ENCODE peak calls at places on chromosomes 3 and 15, in six cellular contexts. L is fibroblast of pulmonary artery, V is cardiac muscle cell, O is cardiac fibroblast, M is coronary artery, W is AG08395. S is an unnamed sample.

GRCh38 chr3:47701388-47701787 is 80.3 kb downstream of the SMARCC1 start:
- DNase-seq in L (no peak), V (no peak), O (no peak), M (no peak), W (no peak), S (no peak)

GRCh38 chr3:89946863-89947262 is 839.4 kb downstream of the EPHA3 start:
- DNase-seq in L (no peak), V (no peak), O (no peak), M (no peak), W (no peak), S (no peak)

GRCh38 chr3:64445318-64446300 is 220.3 kb upstream of the PRICKLE2 start:
- DNase-seq in L (peak; percentile 36), V (peak; percentile 67), O (no peak), M (no peak), W (peak; percentile 22), S (no peak)

GRCh38 chr15:71355268-71355667 is 240.0 kb downstream of the THSD4 start:
- DNase-seq in L (no peak), V (no peak), O (no peak), M (no peak), W (no peak), S (no peak)

GRCh38 chr3:139935866-139936817 is 1.2 kb downstream of the CLSTN2 start:
- DNase-seq in L (no peak), V (no peak), O (peak; percentile 3), M (no peak), W (peak; percentile 12), S (no peak)

GRCh38 chr3:142586803-142587406 is 8.4 kb upstream of the ATR start:
- DNase-seq in L (peak; percentile 88), V (peak; percentile 85), O (peak; percentile 89), M (no peak), W (peak; percentile 80), S (peak; percentile 60)

GRCh38 chr15:33547876-33548275 is 237.1 kb downstream of the RYR3 start:
- DNase-seq in L (peak; percentile 55), V (peak; percentile 39), O (peak; percentile 36), M (no peak), W (peak; percentile 22), S (no peak)

GRCh38 chr15:74167891-74168331 is 5.6 kb upstream of the ISLR start:
- DNase-seq in L (no peak), V (no peak), O (no peak), M (no peak), W (no peak), S (no peak)

GRCh38 chr3:131608296-131608695 is 105.5 kb upstream of the MRPL3 start:
- DNase-seq in L (no peak), V (no peak), O (no peak), M (no peak), W (no peak), S (no peak)

GRCh38 chr15:74209997-74210573 is 7.5 kb upstream of the STRA6 start:
- DNase-seq in L (peak; percentile 97), V (peak; percentile 95), O (peak; percentile 83), M (no peak), W (peak; percentile 48), S (peak; percentile 51)

GRCh38 chr3:60430208-60430607 is 821.0 kb downstream of the FHIT start:
- DNase-seq in L (no peak), V (no peak), O (no peak), M (no peak), W (no peak), S (no peak)

GRCh38 chr3:174949523-174949922 is 90.4 kb downstream of the NAALADL2 start:
- DNase-seq in L (peak; percentile 96), V (peak; percentile 90), O (peak; percentile 97), M (no peak), W (peak; percentile 47), S (peak; percentile 93)

GRCh38 chr15:82176528-82176927 is 86.0 kb downstream of the EFL1 start:
- DNase-seq in L (no peak), V (no peak), O (no peak), M (no peak), W (no peak), S (no peak)

GRCh38 chr3:37770938-37771918 is 90.5 kb upstream of the CTDSPL start:
- DNase-seq in L (peak; percentile 20), V (peak; percentile 65), O (no peak), M (no peak), W (no peak), S (no peak)

GRCh38 chr15:67783303-67783702 is 42.0 kb upstream of the SKOR1 start:
- DNase-seq in L (no peak), V (no peak), O (no peak), M (no peak), W (no peak), S (no peak)

GRCh38 chr3:47306022-47306421 is 23.3 kb downstream of the KLHL18 start:
- DNase-seq in L (no peak), V (no peak), O (no peak), M (no peak), W (no peak), S (no peak)

GRCh38 chr3:139117136-139117675 is 72.5 kb upstream of the PRR23C start:
- DNase-seq in L (peak; percentile 27), V (peak; percentile 20), O (peak; percentile 38), M (no peak), W (no peak), S (no peak)

GRCh38 chr15:60324706-60325438 is 72.9 kb downstream of the ANXA2 start:
- DNase-seq in L (peak; percentile 43), V (peak; percentile 47), O (peak; percentile 72), M (no peak), W (no peak), S (no peak)

GRCh38 chr15:45634442-45635190 is at the start of gene SQOR:
- DNase-seq in L (peak; percentile 72), V (peak; percentile 64), O (peak; percentile 83), M (peak; percentile 93), W (peak; percentile 72), S (no peak)

GRCh38 chr3:127717357-127718243 is 44.8 kb downstream of the ABTB1 start:
- DNase-seq in L (no peak), V (no peak), O (no peak), M (no peak), W (peak; percentile 46), S (no peak)

GRCh38 chr3:2156244-2156847 is 57.7 kb downstream of the CNTN4 start:
- DNase-seq in L (no peak), V (peak; percentile 2), O (no peak), M (no peak), W (no peak), S (no peak)

GRCh38 chr15:70826634-70827033 is 27.3 kb downstream of the LARP6 start:
- DNase-seq in L (peak; percentile 83), V (peak; percentile 77), O (peak; percentile 93), M (no peak), W (peak; percentile 91), S (peak; percentile 74)

GRCh38 chr15:49134683-49135341 is 20.6 kb downstream of the COPS2 start:
- DNase-seq in L (peak; percentile 75), V (peak; percentile 69), O (peak; percentile 63), M (no peak), W (no peak), S (no peak)

GRCh38 chr15:29309139-29309538 is 39.5 kb upstream of the NSMCE3 start:
- DNase-seq in L (no peak), V (no peak), O (no peak), M (no peak), W (no peak), S (no peak)

GRCh38 chr3:123112232-123112631 is 45.4 kb downstream of the PDIA5 start:
- DNase-seq in L (no peak), V (no peak), O (no peak), M (no peak), W (no peak), S (no peak)

GRCh38 chr3:170469151-170470062 is 50.7 kb downstream of the CLDN11 start:
- DNase-seq in L (no peak), V (no peak), O (no peak), M (no peak), W (peak; percentile 63), S (peak; percentile 69)

GRCh38 chr3:196666001-196666867 is 26.7 kb downstream of the NRROS start:
- DNase-seq in L (peak; percentile 73), V (peak; percentile 95), O (peak; percentile 72), M (no peak), W (peak; percentile 46), S (peak; percentile 21)

GRCh38 chr3:168517514-168518071 is 421.9 kb upstream of the GOLIM4 start:
- DNase-seq in L (no peak), V (no peak), O (no peak), M (no peak), W (no peak), S (no peak)

GRCh38 chr3:42653560-42654330 is at the start of gene ZBTB47:
- DNase-seq in L (peak; percentile 54), V (peak; percentile 64), O (peak; percentile 48), M (peak; percentile 89), W (peak; percentile 39), S (no peak)

GRCh38 chr15:64461577-64462162 is 1.3 kb downstream of the ZNF609 start:
- DNase-seq in L (peak; percentile 49), V (peak; percentile 41), O (no peak), M (no peak), W (peak; percentile 29), S (no peak)

S was measured in GM04503.